ENCODE peak calls at places on chromosome 20, in six cellular contexts. One of them, this sample, is unnamed.

GRCh38 chr20:6580486-6580885 is 187.0 kb upstream of the BMP2 start:
- DNase-seq in neural progenitor cell: no peak
- DNase-seq in GM12878: no peak
- DNase-seq in IMR-90: no peak
- DNase-seq in fibroblast of lung: no peak
- DNase-seq in mesenchymal stem cell: no peak
- DNase-seq in this sample: no peak

GRCh38 chr20:44642203-44643153 is 9.0 kb downstream of the ADA start:
- DNase-seq in fibroblast of lung: peak
- DNase-seq in IMR-90: peak
- DNase-seq in GM12878: peak
- DNase-seq in neural progenitor cell: peak
- DNase-seq in mesenchymal stem cell: peak
- DNase-seq in this sample: peak

GRCh38 chr20:49543858-49544437 is 24.0 kb downstream of the PTGIS start:
- DNase-seq in fibroblast of lung: no peak
- DNase-seq in GM12878: no peak
- DNase-seq in IMR-90: no peak
- DNase-seq in mesenchymal stem cell: no peak
- DNase-seq in neural progenitor cell: no peak
- DNase-seq in this sample: no peak

GRCh38 chr20:25224941-25225340 is 22.9 kb upstream of the PYGB start:
- DNase-seq in mesenchymal stem cell: no peak
- DNase-seq in IMR-90: no peak
- DNase-seq in GM12878: no peak
- DNase-seq in fibroblast of lung: no peak
- DNase-seq in neural progenitor cell: no peak
- DNase-seq in this sample: no peak

GRCh38 chr20:4108495-4109306 is 93.3 kb upstream of the RNF24 start:
- DNase-seq in neural progenitor cell: peak
- DNase-seq in mesenchymal stem cell: peak
- DNase-seq in IMR-90: peak
- DNase-seq in fibroblast of lung: peak
- DNase-seq in GM12878: peak
- DNase-seq in this sample: peak

GRCh38 chr20:62875419-62876355 is 14.1 kb upstream of the TCFL5 start:
- DNase-seq in neural progenitor cell: peak
- DNase-seq in fibroblast of lung: peak
- DNase-seq in mesenchymal stem cell: peak
- DNase-seq in GM12878: no peak
- DNase-seq in IMR-90: peak
- DNase-seq in this sample: peak

GRCh38 chr20:46838002-46838401 is 56.6 kb upstream of the EYA2 start:
- DNase-seq in mesenchymal stem cell: no peak
- DNase-seq in neural progenitor cell: peak
- DNase-seq in GM12878: no peak
- DNase-seq in IMR-90: no peak
- DNase-seq in fibroblast of lung: no peak
- DNase-seq in this sample: no peak

GRCh38 chr20:45309075-45309474 is 976 bp upstream of the MATN4 start:
- DNase-seq in fibroblast of lung: no peak
- DNase-seq in IMR-90: no peak
- DNase-seq in mesenchymal stem cell: no peak
- DNase-seq in neural progenitor cell: no peak
- DNase-seq in GM12878: no peak
- DNase-seq in this sample: no peak

GRCh38 chr20:4794846-4795245 is 73.1 kb downstream of the PRND start:
- DNase-seq in fibroblast of lung: peak
- DNase-seq in GM12878: no peak
- DNase-seq in IMR-90: no peak
- DNase-seq in neural progenitor cell: no peak
- DNase-seq in mesenchymal stem cell: no peak
- DNase-seq in this sample: peak

GRCh38 chr20:50559856-50560623 is 49.9 kb downstream of the PTPN1 start:
- DNase-seq in fibroblast of lung: peak
- DNase-seq in IMR-90: no peak
- DNase-seq in GM12878: no peak
- DNase-seq in mesenchymal stem cell: no peak
- DNase-seq in neural progenitor cell: no peak
- DNase-seq in this sample: no peak

GRCh38 chr20:49184691-49185070 is 3.5 kb downstream of the STAU1 start:
- DNase-seq in mesenchymal stem cell: no peak
- DNase-seq in fibroblast of lung: no peak
- DNase-seq in GM12878: no peak
- DNase-seq in IMR-90: no peak
- DNase-seq in neural progenitor cell: no peak
- DNase-seq in this sample: no peak

GRCh38 chr20:6974819-6975218 is 207.3 kb downstream of the BMP2 start:
- DNase-seq in IMR-90: no peak
- DNase-seq in neural progenitor cell: no peak
- DNase-seq in mesenchymal stem cell: no peak
- DNase-seq in fibroblast of lung: no peak
- DNase-seq in GM12878: no peak
- DNase-seq in this sample: no peak

GRCh38 chr20:63046841-63047240 is 40.1 kb upstream of the BHLHE23 start:
- DNase-seq in neural progenitor cell: no peak
- DNase-seq in mesenchymal stem cell: no peak
- DNase-seq in fibroblast of lung: no peak
- DNase-seq in GM12878: no peak
- DNase-seq in IMR-90: no peak
- DNase-seq in this sample: no peak

GRCh38 chr20:8581451-8582183 is 449.6 kb downstream of the PLCB1 start:
- DNase-seq in mesenchymal stem cell: no peak
- DNase-seq in IMR-90: no peak
- DNase-seq in fibroblast of lung: no peak
- DNase-seq in GM12878: no peak
- DNase-seq in neural progenitor cell: no peak
- DNase-seq in this sample: no peak

GRCh38 chr20:40433341-40433861 is 255.6 kb downstream of the MAFB start:
- DNase-seq in fibroblast of lung: no peak
- DNase-seq in mesenchymal stem cell: no peak
- DNase-seq in GM12878: no peak
- DNase-seq in IMR-90: no peak
- DNase-seq in neural progenitor cell: no peak
- DNase-seq in this sample: no peak

GRCh38 chr20:56043227-56043626 is 37.9 kb upstream of the CBLN4 start:
- DNase-seq in mesenchymal stem cell: no peak
- DNase-seq in GM12878: no peak
- DNase-seq in fibroblast of lung: no peak
- DNase-seq in IMR-90: no peak
- DNase-seq in neural progenitor cell: no peak
- DNase-seq in this sample: no peak

GRCh38 chr20:34516874-34517542 is 786 bp downstream of the DYNLRB1 start:
- DNase-seq in GM12878: no peak
- DNase-seq in IMR-90: no peak
- DNase-seq in fibroblast of lung: no peak
- DNase-seq in neural progenitor cell: peak
- DNase-seq in mesenchymal stem cell: peak
- DNase-seq in this sample: peak

GRCh38 chr20:53608456-53609413 is 15.1 kb upstream of the ZNF217 start:
- DNase-seq in neural progenitor cell: no peak
- DNase-seq in fibroblast of lung: no peak
- DNase-seq in IMR-90: no peak
- DNase-seq in GM12878: no peak
- DNase-seq in mesenchymal stem cell: peak
- DNase-seq in this sample: peak

GRCh38 chr20:46559001-46559400 is 8.5 kb upstream of the OCSTAMP start:
- DNase-seq in fibroblast of lung: no peak
- DNase-seq in mesenchymal stem cell: no peak
- DNase-seq in IMR-90: no peak
- DNase-seq in neural progenitor cell: no peak
- DNase-seq in GM12878: no peak
- DNase-seq in this sample: no peak

GRCh38 chr20:62122659-62123449 is 579 bp downstream of the LSM14B start:
- DNase-seq in IMR-90: no peak
- DNase-seq in mesenchymal stem cell: peak
- DNase-seq in neural progenitor cell: peak
- DNase-seq in GM12878: no peak
- DNase-seq in fibroblast of lung: no peak
- DNase-seq in this sample: peak

GRCh38 chr20:13054011-13054410 is 45.2 kb downstream of the SPTLC3 start:
- DNase-seq in fibroblast of lung: peak
- DNase-seq in neural progenitor cell: no peak
- DNase-seq in mesenchymal stem cell: no peak
- DNase-seq in GM12878: no peak
- DNase-seq in IMR-90: no peak
- DNase-seq in this sample: no peak

GRCh38 chr20:54148947-54149764 is 24.6 kb downstream of the CYP24A1 start:
- DNase-seq in fibroblast of lung: no peak
- DNase-seq in IMR-90: no peak
- DNase-seq in GM12878: no peak
- DNase-seq in mesenchymal stem cell: no peak
- DNase-seq in neural progenitor cell: no peak
- DNase-seq in this sample: no peak

GRCh38 chr20:53628076-53628475 is 34.4 kb upstream of the ZNF217 start:
- DNase-seq in mesenchymal stem cell: no peak
- DNase-seq in neural progenitor cell: no peak
- DNase-seq in fibroblast of lung: no peak
- DNase-seq in GM12878: no peak
- DNase-seq in IMR-90: no peak
- DNase-seq in this sample: no peak

GRCh38 chr20:12051206-12052163 is 133.8 kb downstream of the BTBD3 start:
- DNase-seq in IMR-90: no peak
- DNase-seq in fibroblast of lung: no peak
- DNase-seq in GM12878: no peak
- DNase-seq in neural progenitor cell: no peak
- DNase-seq in mesenchymal stem cell: no peak
- DNase-seq in this sample: no peak

GRCh38 chr20:41133709-41134361 is 3.5 kb upstream of the PLCG1 start:
- DNase-seq in IMR-90: peak
- DNase-seq in mesenchymal stem cell: no peak
- DNase-seq in fibroblast of lung: no peak
- DNase-seq in GM12878: peak
- DNase-seq in neural progenitor cell: no peak
- DNase-seq in this sample: no peak

GRCh38 chr20:51752343-51752951 is 15.7 kb downstream of the ATP9A start:
- DNase-seq in IMR-90: peak
- DNase-seq in fibroblast of lung: peak
- DNase-seq in mesenchymal stem cell: peak
- DNase-seq in GM12878: no peak
- DNase-seq in neural progenitor cell: no peak
- DNase-seq in this sample: peak

GRCh38 chr20:51750037-51750769 is 18.0 kb downstream of the ATP9A start:
- DNase-seq in neural progenitor cell: no peak
- DNase-seq in fibroblast of lung: peak
- DNase-seq in mesenchymal stem cell: peak
- DNase-seq in GM12878: no peak
- DNase-seq in IMR-90: peak
- DNase-seq in this sample: peak

GRCh38 chr20:51750770-51751388 is 17.3 kb downstream of the ATP9A start:
- DNase-seq in fibroblast of lung: no peak
- DNase-seq in mesenchymal stem cell: no peak
- DNase-seq in IMR-90: no peak
- DNase-seq in GM12878: no peak
- DNase-seq in neural progenitor cell: no peak
- DNase-seq in this sample: peak

GRCh38 chr20:51747182-51747911 is 20.8 kb downstream of the ATP9A start:
- DNase-seq in GM12878: no peak
- DNase-seq in neural progenitor cell: no peak
- DNase-seq in mesenchymal stem cell: no peak
- DNase-seq in IMR-90: no peak
- DNase-seq in fibroblast of lung: no peak
- DNase-seq in this sample: no peak

GRCh38 chr20:51749674-51750036 is 18.5 kb downstream of the ATP9A start:
- DNase-seq in IMR-90: peak
- DNase-seq in fibroblast of lung: peak
- DNase-seq in neural progenitor cell: no peak
- DNase-seq in mesenchymal stem cell: peak
- DNase-seq in GM12878: no peak
- DNase-seq in this sample: peak
- H3K4me3 ChIP-seq in IMR-90: no peak
- H3K4me3 ChIP-seq in fibroblast of lung: no peak
- H3K4me3 ChIP-seq in neural progenitor cell: no peak
- H3K4me3 ChIP-seq in mesenchymal stem cell: no peak
- H3K4me3 ChIP-seq in GM12878: no peak
- H3K4me3 ChIP-seq in this sample: peak

GRCh38 chr20:59010321-59010994 is 3.4 kb upstream of the CTSZ start:
- DNase-seq in neural progenitor cell: no peak
- DNase-seq in fibroblast of lung: peak
- DNase-seq in IMR-90: no peak
- DNase-seq in GM12878: no peak
- DNase-seq in mesenchymal stem cell: no peak
- DNase-seq in this sample: no peak

GRCh38 chr20:59013959-59014608 is 5.1 kb upstream of the TUBB1 start:
- DNase-seq in GM12878: no peak
- DNase-seq in fibroblast of lung: peak
- DNase-seq in neural progenitor cell: no peak
- DNase-seq in IMR-90: peak
- DNase-seq in mesenchymal stem cell: no peak
- DNase-seq in this sample: peak

GRCh38 chr20:59008715-59009336 is 1.8 kb upstream of the CTSZ start:
- DNase-seq in mesenchymal stem cell: no peak
- DNase-seq in GM12878: no peak
- DNase-seq in fibroblast of lung: no peak
- DNase-seq in neural progenitor cell: no peak
- DNase-seq in IMR-90: no peak
- DNase-seq in this sample: no peak

GRCh38 chr20:59013031-59013951 is 5.9 kb upstream of the TUBB1 start:
- DNase-seq in IMR-90: no peak
- DNase-seq in neural progenitor cell: no peak
- DNase-seq in GM12878: no peak
- DNase-seq in mesenchymal stem cell: no peak
- DNase-seq in fibroblast of lung: no peak
- DNase-seq in this sample: no peak

GRCh38 chr20:59010995-59011873 is 4.2 kb upstream of the CTSZ start:
- DNase-seq in neural progenitor cell: peak
- DNase-seq in mesenchymal stem cell: peak
- DNase-seq in fibroblast of lung: peak
- DNase-seq in GM12878: no peak
- DNase-seq in IMR-90: peak
- DNase-seq in this sample: peak
- H2AFZ ChIP-seq in neural progenitor cell: no peak
- H2AFZ ChIP-seq in mesenchymal stem cell: peak
- H2AFZ ChIP-seq in fibroblast of lung: peak
- H2AFZ ChIP-seq in GM12878: no peak
- H2AFZ ChIP-seq in IMR-90: peak
- H2AFZ ChIP-seq in this sample: peak

GRCh38 chr20:31849306-31849930 is 4.0 kb upstream of the FOXS1 start:
- DNase-seq in neural progenitor cell: peak
- DNase-seq in mesenchymal stem cell: no peak
- DNase-seq in IMR-90: no peak
- DNase-seq in GM12878: no peak
- DNase-seq in fibroblast of lung: no peak
- DNase-seq in this sample: no peak
- H3K4me3 ChIP-seq in neural progenitor cell: no peak
- H3K4me3 ChIP-seq in mesenchymal stem cell: no peak
- H3K4me3 ChIP-seq in IMR-90: no peak
- H3K4me3 ChIP-seq in GM12878: no peak
- H3K4me3 ChIP-seq in fibroblast of lung: no peak
- H3K4me3 ChIP-seq in this sample: no peak

DNA sequence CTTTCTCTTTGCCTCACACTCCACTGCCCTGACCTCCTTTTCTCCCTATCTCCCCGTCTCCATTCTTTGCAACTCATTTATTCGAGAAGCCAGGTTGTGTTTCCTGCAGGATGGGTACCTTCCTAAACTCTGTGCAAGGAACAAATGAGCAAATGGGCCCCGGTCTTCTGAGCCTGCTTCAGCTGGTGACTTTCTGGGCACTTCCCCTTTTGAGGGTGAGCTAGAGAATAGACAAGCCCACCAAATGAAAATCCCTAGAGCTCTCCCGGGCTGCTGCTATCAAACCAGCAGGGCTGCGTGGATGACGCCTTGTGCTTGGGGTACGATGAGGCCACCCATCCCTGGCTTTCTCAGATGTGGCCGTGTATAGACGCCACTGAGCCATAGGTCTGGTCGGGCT is 91.0 kb upstream of the FOXA2 start:
- DNase-seq in GM12878: no peak
- DNase-seq in IMR-90: no peak
- DNase-seq in neural progenitor cell: no peak
- DNase-seq in fibroblast of lung: no peak
- DNase-seq in mesenchymal stem cell: no peak
- DNase-seq in this sample: no peak
- H2AFZ ChIP-seq in GM12878: no peak
- H2AFZ ChIP-seq in IMR-90: no peak
- H2AFZ ChIP-seq in neural progenitor cell: no peak
- H2AFZ ChIP-seq in fibroblast of lung: no peak
- H2AFZ ChIP-seq in mesenchymal stem cell: no peak
- H2AFZ ChIP-seq in this sample: no peak

This sample was measured in GM23248.